ENCODE peak calls at places on chromosomes 12 and 14, in five cellular contexts. One of them, this sample, is unnamed.

GRCh38 chr12:106228320-106228710 is 19.5 kb downstream of the CKAP4 start:
- DNase-seq in NCI-H1105: no peak
- DNase-seq in NCI-H1694 treated with DMSO at 0.1 percent for 48 hours: no peak
- DNase-seq in pulmonary artery endothelial cell: no peak
- DNase-seq in fibroblast of the conjunctiva: no peak
- DNase-seq in this sample: no peak

GRCh38 chr14:22846811-22847307 is 10.5 kb downstream of the MMP14 start:
- DNase-seq in NCI-H1105: no peak
- DNase-seq in NCI-H1694 treated with DMSO at 0.1 percent for 48 hours: no peak
- DNase-seq in pulmonary artery endothelial cell: no peak
- DNase-seq in fibroblast of the conjunctiva: no peak
- DNase-seq in this sample: no peak

GRCh38 chr14:23513005-23513412 is 38.6 kb downstream of the ZFHX2 start:
- DNase-seq in NCI-H1105: peak
- DNase-seq in NCI-H1694 treated with DMSO at 0.1 percent for 48 hours: peak
- DNase-seq in pulmonary artery endothelial cell: no peak
- DNase-seq in fibroblast of the conjunctiva: no peak
- DNase-seq in this sample: peak

GRCh38 chr12:100845095-100845494 is 50.5 kb downstream of the ANO4 start:
- DNase-seq in NCI-H1105: no peak
- DNase-seq in NCI-H1694 treated with DMSO at 0.1 percent for 48 hours: no peak
- DNase-seq in pulmonary artery endothelial cell: no peak
- DNase-seq in fibroblast of the conjunctiva: no peak
- DNase-seq in this sample: no peak

GRCh38 chr14:55938249-55938791 is 179.9 kb upstream of the PELI2 start:
- DNase-seq in NCI-H1105: peak
- DNase-seq in NCI-H1694 treated with DMSO at 0.1 percent for 48 hours: peak
- DNase-seq in pulmonary artery endothelial cell: no peak
- DNase-seq in fibroblast of the conjunctiva: peak
- DNase-seq in this sample: peak

GRCh38 chr12:63040526-63041220 is 105.7 kb upstream of the PPM1H start:
- DNase-seq in NCI-H1105: no peak
- DNase-seq in NCI-H1694 treated with DMSO at 0.1 percent for 48 hours: no peak
- DNase-seq in pulmonary artery endothelial cell: no peak
- DNase-seq in fibroblast of the conjunctiva: no peak
- DNase-seq in this sample: no peak

GRCh38 chr14:50396636-50397460 is at the start of gene CDKL1:
- DNase-seq in NCI-H1105: peak
- DNase-seq in NCI-H1694 treated with DMSO at 0.1 percent for 48 hours: peak
- DNase-seq in pulmonary artery endothelial cell: no peak
- DNase-seq in fibroblast of the conjunctiva: peak
- DNase-seq in this sample: peak

GRCh38 chr12:24444634-24445033 is 495.2 kb upstream of the SOX5 start:
- DNase-seq in NCI-H1105: no peak
- DNase-seq in NCI-H1694 treated with DMSO at 0.1 percent for 48 hours: no peak
- DNase-seq in pulmonary artery endothelial cell: no peak
- DNase-seq in fibroblast of the conjunctiva: no peak
- DNase-seq in this sample: no peak

GRCh38 chr12:118981285-118982201 is at the start of gene SRRM4:
- DNase-seq in NCI-H1105: peak
- DNase-seq in NCI-H1694 treated with DMSO at 0.1 percent for 48 hours: peak
- DNase-seq in pulmonary artery endothelial cell: no peak
- DNase-seq in fibroblast of the conjunctiva: no peak
- DNase-seq in this sample: peak

GRCh38 chr12:49603721-49604120 is 1.7 kb downstream of the FAM186B start:
- DNase-seq in NCI-H1105: no peak
- DNase-seq in NCI-H1694 treated with DMSO at 0.1 percent for 48 hours: no peak
- DNase-seq in pulmonary artery endothelial cell: no peak
- DNase-seq in fibroblast of the conjunctiva: no peak
- DNase-seq in this sample: no peak

GRCh38 chr14:54786191-54786755 is 116.4 kb downstream of the GCH1 start:
- DNase-seq in NCI-H1105: no peak
- DNase-seq in NCI-H1694 treated with DMSO at 0.1 percent for 48 hours: no peak
- DNase-seq in pulmonary artery endothelial cell: no peak
- DNase-seq in fibroblast of the conjunctiva: no peak
- DNase-seq in this sample: no peak

GRCh38 chr14:77155083-77155482 is 13.5 kb upstream of the ZDHHC22 start:
- DNase-seq in NCI-H1105: no peak
- DNase-seq in NCI-H1694 treated with DMSO at 0.1 percent for 48 hours: no peak
- DNase-seq in pulmonary artery endothelial cell: no peak
- DNase-seq in fibroblast of the conjunctiva: no peak
- DNase-seq in this sample: no peak

GRCh38 chr14:35867280-35867629 is 41.1 kb downstream of the BRMS1L start:
- DNase-seq in NCI-H1105: no peak
- DNase-seq in NCI-H1694 treated with DMSO at 0.1 percent for 48 hours: no peak
- DNase-seq in pulmonary artery endothelial cell: no peak
- DNase-seq in fibroblast of the conjunctiva: no peak
- DNase-seq in this sample: no peak

GRCh38 chr14:105888784-105889665 is 362.6 kb downstream of the TMEM121 start:
- DNase-seq in NCI-H1105: no peak
- DNase-seq in NCI-H1694 treated with DMSO at 0.1 percent for 48 hours: no peak
- DNase-seq in pulmonary artery endothelial cell: no peak
- DNase-seq in fibroblast of the conjunctiva: no peak
- DNase-seq in this sample: no peak

GRCh38 chr12:54368016-54368708 is 3.9 kb upstream of the GPR84 start:
- DNase-seq in NCI-H1105: no peak
- DNase-seq in NCI-H1694 treated with DMSO at 0.1 percent for 48 hours: no peak
- DNase-seq in pulmonary artery endothelial cell: no peak
- DNase-seq in fibroblast of the conjunctiva: no peak
- DNase-seq in this sample: no peak

GRCh38 chr12:57512665-57513064 is 7.6 kb downstream of the DDIT3 start:
- DNase-seq in NCI-H1105: no peak
- DNase-seq in NCI-H1694 treated with DMSO at 0.1 percent for 48 hours: no peak
- DNase-seq in pulmonary artery endothelial cell: no peak
- DNase-seq in fibroblast of the conjunctiva: no peak
- DNase-seq in this sample: no peak

GRCh38 chr14:104092931-104093365 is 7.4 kb downstream of the ASPG start:
- DNase-seq in NCI-H1105: no peak
- DNase-seq in NCI-H1694 treated with DMSO at 0.1 percent for 48 hours: no peak
- DNase-seq in pulmonary artery endothelial cell: no peak
- DNase-seq in fibroblast of the conjunctiva: no peak
- DNase-seq in this sample: no peak

GRCh38 chr12:48927261-48927660 is 2.0 kb upstream of the FKBP11 start:
- DNase-seq in NCI-H1105: no peak
- DNase-seq in NCI-H1694 treated with DMSO at 0.1 percent for 48 hours: no peak
- DNase-seq in pulmonary artery endothelial cell: no peak
- DNase-seq in fibroblast of the conjunctiva: no peak
- DNase-seq in this sample: no peak

GRCh38 chr12:53180931-53181645 is 363 bp upstream of the CSAD start:
- DNase-seq in NCI-H1105: peak
- DNase-seq in NCI-H1694 treated with DMSO at 0.1 percent for 48 hours: peak
- DNase-seq in pulmonary artery endothelial cell: peak
- DNase-seq in fibroblast of the conjunctiva: peak
- DNase-seq in this sample: peak